ENCODE peak calls at places on chromosomes 11 and 22, in four cellular contexts. O, Z, V and K are unnamed samples.

GRCh38 chr11:130448416-130449068 is at the start of gene ADAMTS15:
- DNase-seq in V (peak), Z (peak), O (peak), K (peak)

GRCh38 chr11:90223248-90223585 is 368 bp upstream of the CHORDC1 start:
- DNase-seq in Z (no peak), O (no peak), V (no peak), K (no peak)

GRCh38 chr11:65440831-65441499 is 18.4 kb downstream of the NEAT1 start:
- DNase-seq in O (no peak), Z (no peak), V (no peak), K (peak)

GRCh38 chr11:73198677-73199076 is 19.4 kb upstream of the P2RY2 start:
- DNase-seq in O (no peak), V (no peak), Z (no peak), K (peak)

GRCh38 chr22:19110064-19110458 is 12.2 kb downstream of the DGCR2 start:
- DNase-seq in O (no peak), V (no peak), Z (no peak), K (no peak)

GRCh38 chr11:120228794-120229384 is 11.1 kb upstream of the POU2F3 start:
- DNase-seq in O (no peak), V (no peak), Z (no peak), K (no peak)

GRCh38 chr22:46957521-46957920 is 195.1 kb downstream of the TBC1D22A start:
- DNase-seq in V (no peak), Z (no peak), O (no peak), K (no peak)

GRCh38 chr11:78361228-78361627 is 56.4 kb downstream of the GAB2 start:
- DNase-seq in V (no peak), Z (no peak), O (no peak), K (no peak)

GRCh38 chr11:6612816-6613136 is 760 bp upstream of the TAF10 start:
- DNase-seq in V (no peak), O (no peak), Z (peak), K (no peak)

GRCh38 chr11:62708423-62709261 is 1.2 kb downstream of the GNG3 start:
- DNase-seq in Z (peak), O (no peak), V (no peak), K (peak)

GRCh38 chr11:32109596-32109995 is 18.7 kb downstream of the RCN1 start:
- DNase-seq in Z (no peak), O (no peak), V (no peak), K (peak)

GRCh38 chr11:2358754-2359444 is 18.2 kb upstream of the CD81 start:
- DNase-seq in Z (no peak), O (no peak), V (no peak), K (no peak)

GRCh38 chr11:86719781-86720463 is 47.5 kb upstream of the ME3 start:
- DNase-seq in O (peak), Z (no peak), V (no peak), K (peak)

GRCh38 chr11:126282361-126282741 is 542 bp upstream of the TIRAP start:
- DNase-seq in O (peak), Z (peak), V (peak), K (no peak)

GRCh38 chr22:19750666-19751490 is 9.7 kb upstream of the TBX1 start:
- DNase-seq in O (no peak), Z (no peak), V (no peak), K (peak)

DNA sequence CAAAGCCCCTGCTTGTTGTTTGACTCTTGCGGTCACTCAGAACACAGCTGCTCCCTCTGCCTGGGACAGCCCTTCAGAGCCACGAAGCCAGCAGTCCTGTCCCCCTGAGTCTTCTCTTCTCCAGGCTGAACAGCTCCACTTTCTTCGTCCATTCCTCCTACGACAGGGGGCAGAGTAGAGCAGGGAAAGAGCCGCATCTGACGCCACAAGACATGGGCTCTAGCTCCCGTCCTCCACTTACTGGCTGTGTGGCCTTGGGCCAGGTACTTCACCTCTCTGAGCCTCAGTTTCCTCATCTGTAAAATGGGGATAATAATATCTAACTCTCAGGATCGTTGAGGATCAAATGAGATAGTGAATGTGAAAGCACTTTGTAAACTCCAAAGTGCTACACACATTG is 29.9 kb downstream of the CHRDL2 start:
- DNase-seq in O (no peak), V (no peak), Z (no peak), K (no peak)
- TF ChIP-seq CTCF in O (no peak), V (no peak), Z (no peak), K (peak)

GRCh38 chr11:67254768-67255167 is 11.5 kb upstream of the GRK2 start:
- DNase-seq in Z (no peak), O (no peak), V (no peak), K (no peak)

GRCh38 chr11:67253872-67254624 is 12.2 kb upstream of the GRK2 start:
- DNase-seq in Z (no peak), V (no peak), O (no peak), K (no peak)

GRCh38 chr11:67250059-67251043 is 15.9 kb upstream of the GRK2 start:
- DNase-seq in V (no peak), O (no peak), Z (no peak), K (no peak)

GRCh38 chr11:67251841-67252240 is 14.4 kb upstream of the GRK2 start:
- DNase-seq in V (no peak), Z (no peak), O (no peak), K (no peak)

DNA sequence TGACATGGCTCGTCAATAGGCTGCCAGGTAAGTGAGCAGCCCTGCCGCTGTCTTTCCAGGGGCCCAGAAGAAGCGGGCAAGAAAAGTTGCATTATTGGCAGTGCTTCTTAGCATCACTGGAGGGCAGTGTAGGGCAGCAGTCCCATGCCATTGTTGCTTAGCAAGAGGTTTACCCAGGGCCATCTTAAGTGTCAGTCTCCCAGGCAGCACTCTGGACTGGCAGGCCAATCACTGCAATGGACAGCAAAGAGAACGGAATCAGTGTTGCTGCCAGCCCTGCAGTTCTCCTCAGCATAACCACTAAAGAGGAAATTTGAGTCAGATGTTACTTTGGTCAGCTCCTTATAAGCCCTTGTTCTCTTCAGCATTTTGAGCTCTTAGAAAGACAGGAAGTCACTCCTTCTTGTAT is 13.4 kb upstream of the GRK2 start:
- DNase-seq in O (no peak), Z (no peak), V (no peak), K (peak)
- TF ChIP-seq CTCF in O (no peak), Z (no peak), V (peak), K (peak)

DNA sequence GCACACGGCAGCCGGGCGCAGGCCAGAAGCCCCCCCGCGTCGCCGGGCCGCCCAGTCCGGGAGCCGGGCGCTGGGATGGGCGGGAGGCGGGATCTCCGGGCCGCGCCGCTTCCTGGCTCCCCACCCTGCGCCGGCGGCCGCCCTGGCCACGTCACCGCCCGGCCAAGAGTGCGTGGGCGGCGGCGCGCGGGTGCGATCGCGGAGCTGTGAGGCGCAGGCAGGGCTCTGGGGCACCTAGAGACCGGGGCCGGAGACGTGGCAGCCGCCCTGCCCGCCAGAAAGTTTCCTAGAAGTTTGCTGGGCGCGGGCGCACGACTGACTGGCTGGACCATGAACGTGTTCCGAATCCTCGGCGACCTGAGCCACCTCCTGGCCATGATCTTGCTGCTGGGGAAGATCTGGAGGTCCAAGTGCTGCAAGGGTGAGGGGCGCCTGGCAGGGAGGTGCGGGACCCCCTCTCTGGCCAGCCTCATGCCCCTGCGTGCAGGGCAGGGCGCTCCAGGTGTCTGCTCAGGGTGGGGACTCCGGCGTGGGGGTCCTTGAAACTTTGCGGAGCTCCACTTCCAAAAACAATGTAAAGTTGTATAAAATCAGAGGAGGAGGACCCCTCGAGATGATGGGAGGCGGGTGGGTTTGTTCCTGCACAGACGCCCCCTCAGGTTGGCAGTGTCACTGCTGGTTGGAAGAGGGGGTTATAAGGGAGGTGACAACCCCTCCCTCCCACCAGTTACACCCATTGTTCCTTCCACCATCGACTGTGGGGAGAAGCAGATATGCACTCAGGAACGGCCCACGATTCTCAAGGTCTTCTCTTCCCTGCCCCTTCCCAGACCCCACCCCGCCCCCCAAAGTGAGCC is at the start of gene KDELR3:
- DNase-seq in V (peak), Z (peak), O (peak), K (peak)
- TF ChIP-seq CTCF in V (peak), Z (no peak), O (no peak), K (no peak)

GRCh38 chr11:61480261-61480660 is 28.3 kb upstream of the LRRC10B start:
- DNase-seq in Z (no peak), V (no peak), O (no peak), K (no peak)

GRCh38 chr11:61481806-61482205 is 26.7 kb upstream of the LRRC10B start:
- DNase-seq in V (no peak), O (no peak), Z (no peak), K (no peak)

GRCh38 chr11:61480936-61481335 is 27.6 kb upstream of the LRRC10B start:
- DNase-seq in V (no peak), Z (no peak), O (no peak), K (no peak)

GRCh38 chr11:61484541-61484940 is 24.0 kb upstream of the LRRC10B start:
- DNase-seq in V (no peak), O (no peak), Z (no peak), K (no peak)

DNA sequence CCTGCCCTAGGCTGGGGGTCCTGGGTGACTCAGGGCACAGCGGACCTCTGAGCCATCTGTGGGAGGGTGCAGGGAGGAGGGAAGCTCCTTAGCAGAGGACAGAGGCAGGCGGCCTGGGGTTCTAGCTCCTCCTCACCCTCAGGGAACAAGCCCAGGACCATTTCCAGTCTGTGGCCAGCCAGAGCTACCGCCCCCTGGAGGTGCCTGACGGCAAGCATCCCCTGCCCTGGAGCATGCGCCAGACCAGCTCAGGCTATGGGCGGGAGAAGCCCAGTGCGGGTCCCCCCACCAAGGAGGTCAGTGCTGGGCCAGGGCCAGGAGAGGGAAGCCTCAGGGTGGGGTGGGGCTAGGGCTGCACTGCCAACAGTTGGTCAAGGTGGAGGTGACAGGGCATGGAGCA is 26.0 kb upstream of the LRRC10B start:
- DNase-seq in V (no peak), Z (no peak), O (no peak), K (no peak)
- TF ChIP-seq CTCF in V (peak), Z (peak), O (peak), K (peak)

DNA sequence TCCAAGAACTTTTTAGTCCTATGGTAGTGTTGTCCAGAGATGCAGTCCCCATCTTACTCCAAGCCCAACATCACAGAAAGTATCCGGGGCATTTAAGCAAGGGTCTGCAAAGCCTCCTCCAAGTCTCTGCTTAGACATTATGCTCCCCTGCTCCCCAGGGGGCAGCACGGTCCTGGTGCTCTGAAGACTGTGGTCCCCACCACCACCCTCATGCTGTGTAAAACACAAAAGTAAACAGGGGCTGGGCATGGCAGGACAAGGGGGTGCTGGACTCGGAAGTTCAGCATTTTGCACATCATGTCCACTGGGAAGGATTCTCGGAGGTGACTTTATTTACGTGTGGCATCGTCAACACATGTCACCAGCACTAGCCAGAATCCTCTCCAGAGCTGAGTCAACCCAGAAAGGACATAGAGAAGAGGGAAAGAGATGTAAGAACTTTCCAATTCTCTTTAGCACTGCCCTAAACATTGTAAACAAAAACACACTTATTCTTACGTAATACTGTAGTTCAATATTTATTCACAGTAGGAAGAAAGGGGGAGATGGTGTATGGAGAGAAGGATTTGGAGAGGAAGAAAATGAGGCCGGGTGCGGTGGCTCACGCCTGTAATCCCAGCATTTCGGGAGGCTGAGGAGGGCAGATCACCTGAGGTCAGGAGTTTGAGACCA is 37.7 kb downstream of the TCIRG1 start:
- DNase-seq in Z (no peak), V (no peak), O (no peak), K (no peak)
- TF ChIP-seq CTCF in Z (no peak), V (peak), O (no peak), K (peak)

DNA sequence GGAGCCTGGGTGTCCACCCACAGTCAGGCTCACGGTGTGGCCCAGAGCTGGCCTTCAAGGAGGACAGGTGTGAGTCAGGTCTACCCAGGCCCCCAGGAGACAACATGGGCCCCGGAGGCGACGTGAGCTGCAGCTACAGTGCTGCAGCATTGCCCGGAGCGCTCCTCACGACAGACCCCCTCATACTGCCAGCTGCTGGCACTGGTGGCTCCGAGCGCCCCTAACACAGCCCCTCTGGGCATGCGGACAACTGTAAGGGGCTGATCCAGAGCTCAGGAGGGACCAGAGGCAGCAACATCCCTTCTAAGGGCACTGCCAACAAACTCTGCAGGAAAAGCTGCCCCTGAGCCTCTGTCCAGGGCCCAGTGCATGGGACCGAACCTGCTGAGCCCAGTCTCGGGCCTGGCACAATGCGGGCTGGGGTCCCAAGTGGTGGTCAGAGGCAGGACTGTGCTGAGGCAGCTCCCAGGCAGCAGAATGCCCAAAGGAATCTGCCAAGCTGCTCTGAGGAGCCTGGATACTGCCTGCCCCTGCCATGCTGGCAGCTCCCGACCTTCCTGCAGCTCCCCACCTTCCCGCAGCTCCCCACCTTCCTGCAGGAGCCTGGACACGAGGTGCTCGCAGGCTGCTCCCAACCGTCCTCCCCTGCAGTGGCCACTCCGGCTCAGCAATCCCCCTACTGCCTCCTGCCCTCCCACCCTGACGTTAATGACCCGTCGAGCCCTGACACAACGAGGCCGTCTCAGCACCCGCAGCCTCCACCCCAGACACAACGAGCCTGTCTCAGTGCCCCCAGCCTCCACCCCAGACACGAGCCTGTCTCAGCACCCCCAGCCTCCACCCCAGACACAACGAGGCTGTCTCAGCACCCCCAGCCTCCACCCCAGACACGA is 15.0 kb downstream of the CHID1 start:
- DNase-seq in Z (no peak), O (no peak), V (no peak), K (no peak)
- TF ChIP-seq CTCF in Z (no peak), O (no peak), V (no peak), K (no peak)